ENCODE peak calls at places on chromosomes 11 and 22, in six cellular contexts. One of them, this sample, is unnamed.

GRCh38 chr22:17368144-17368726 is 1.0 kb upstream of the CECR2 start:
- DNase-seq in coronary artery: no peak
- DNase-seq in fibroblast of lung: no peak
- DNase-seq in left lung: no peak
- DNase-seq in cardiac fibroblast: no peak
- DNase-seq in A673: no peak
- DNase-seq in this sample: peak; percentile 85

GRCh38 chr11:74822187-74822586 is 73.5 kb downstream of the RNF169 start:
- DNase-seq in fibroblast of lung: peak; percentile 95
- DNase-seq in coronary artery: no peak
- DNase-seq in cardiac fibroblast: peak; percentile 80
- DNase-seq in A673: no peak
- DNase-seq in left lung: no peak
- DNase-seq in this sample: no peak

GRCh38 chr22:50091092-50091491 is 1.3 kb downstream of the MOV10L1 start:
- DNase-seq in A673: no peak
- DNase-seq in left lung: no peak
- DNase-seq in fibroblast of lung: no peak
- DNase-seq in coronary artery: no peak
- DNase-seq in cardiac fibroblast: no peak
- DNase-seq in this sample: no peak

GRCh38 chr11:65852508-65853248 is 5.3 kb downstream of the CFL1 start:
- DNase-seq in A673: peak; percentile 9
- DNase-seq in left lung: no peak
- DNase-seq in coronary artery: no peak
- DNase-seq in fibroblast of lung: no peak
- DNase-seq in cardiac fibroblast: no peak
- DNase-seq in this sample: no peak

GRCh38 chr11:40228671-40229070 is 1230.8 kb downstream of the LRRC4C start:
- DNase-seq in cardiac fibroblast: no peak
- DNase-seq in left lung: no peak
- DNase-seq in fibroblast of lung: no peak
- DNase-seq in A673: no peak
- DNase-seq in coronary artery: no peak
- DNase-seq in this sample: no peak

GRCh38 chr11:19766810-19767209 is 54.2 kb downstream of the NAV2 start:
- DNase-seq in cardiac fibroblast: no peak
- DNase-seq in A673: no peak
- DNase-seq in coronary artery: no peak
- DNase-seq in fibroblast of lung: no peak
- DNase-seq in left lung: no peak
- DNase-seq in this sample: no peak

GRCh38 chr11:109173504-109173903 is 248.5 kb upstream of the C11orf87 start:
- DNase-seq in cardiac fibroblast: no peak
- DNase-seq in fibroblast of lung: no peak
- DNase-seq in A673: no peak
- DNase-seq in coronary artery: no peak
- DNase-seq in left lung: no peak
- DNase-seq in this sample: no peak

GRCh38 chr22:33248927-33249326 is 190.7 kb upstream of the SYN3 start:
- DNase-seq in coronary artery: no peak
- DNase-seq in A673: no peak
- DNase-seq in fibroblast of lung: no peak
- DNase-seq in cardiac fibroblast: no peak
- DNase-seq in left lung: no peak
- DNase-seq in this sample: no peak

GRCh38 chr11:105211806-105212531 is 72.4 kb upstream of the CARD18 start:
- DNase-seq in cardiac fibroblast: peak; percentile 70
- DNase-seq in fibroblast of lung: peak; percentile 71
- DNase-seq in coronary artery: no peak
- DNase-seq in A673: no peak
- DNase-seq in left lung: no peak
- DNase-seq in this sample: no peak

GRCh38 chr11:69377029-69377952 is 83.3 kb downstream of the MYEOV start:
- DNase-seq in fibroblast of lung: no peak
- DNase-seq in A673: peak; percentile 44
- DNase-seq in coronary artery: no peak
- DNase-seq in left lung: peak; percentile 26
- DNase-seq in cardiac fibroblast: no peak
- DNase-seq in this sample: no peak

GRCh38 chr22:32480238-32480637 is 5.6 kb downstream of the FBXO7 start:
- DNase-seq in cardiac fibroblast: no peak
- DNase-seq in fibroblast of lung: no peak
- DNase-seq in left lung: no peak
- DNase-seq in A673: no peak
- DNase-seq in coronary artery: no peak
- DNase-seq in this sample: no peak

GRCh38 chr22:29306830-29307657 is 594 bp downstream of the GAS2L1 start:
- DNase-seq in cardiac fibroblast: peak; percentile 70
- DNase-seq in fibroblast of lung: peak; percentile 70
- DNase-seq in coronary artery: peak; percentile 73
- DNase-seq in left lung: peak; percentile 82
- DNase-seq in A673: peak; percentile 91
- DNase-seq in this sample: peak; percentile 90

GRCh38 chr22:25898707-25899365 is 156.8 kb downstream of the MYO18B start:
- DNase-seq in fibroblast of lung: no peak
- DNase-seq in A673: peak; percentile 23
- DNase-seq in cardiac fibroblast: peak; percentile 4
- DNase-seq in coronary artery: no peak
- DNase-seq in left lung: no peak
- DNase-seq in this sample: no peak

GRCh38 chr11:8289426-8290047 is 25.9 kb upstream of the LMO1 start:
- DNase-seq in coronary artery: peak; percentile 56
- DNase-seq in left lung: no peak
- DNase-seq in cardiac fibroblast: no peak
- DNase-seq in A673: no peak
- DNase-seq in fibroblast of lung: no peak
- DNase-seq in this sample: no peak

GRCh38 chr11:57203359-57203758 is 21.6 kb downstream of the LRRC55 start:
- DNase-seq in A673: no peak
- DNase-seq in coronary artery: no peak
- DNase-seq in cardiac fibroblast: no peak
- DNase-seq in left lung: no peak
- DNase-seq in fibroblast of lung: peak; percentile 85
- DNase-seq in this sample: no peak

GRCh38 chr22:50282361-50283144 is 12.4 kb upstream of the MAPK11 start:
- DNase-seq in A673: peak; percentile 55
- DNase-seq in cardiac fibroblast: peak; percentile 58
- DNase-seq in coronary artery: no peak
- DNase-seq in left lung: peak; percentile 82
- DNase-seq in fibroblast of lung: peak; percentile 48
- DNase-seq in this sample: no peak

GRCh38 chr11:24637520-24637919 is 140.7 kb downstream of the LUZP2 start:
- DNase-seq in cardiac fibroblast: no peak
- DNase-seq in coronary artery: no peak
- DNase-seq in fibroblast of lung: no peak
- DNase-seq in A673: no peak
- DNase-seq in left lung: no peak
- DNase-seq in this sample: no peak

GRCh38 chr11:1920128-1920908 is 815 bp downstream of the TNNT3 start:
- DNase-seq in A673: no peak
- DNase-seq in cardiac fibroblast: no peak
- DNase-seq in coronary artery: no peak
- DNase-seq in left lung: peak; percentile 25
- DNase-seq in fibroblast of lung: no peak
- DNase-seq in this sample: no peak

GRCh38 chr11:13184295-13184794 is 93.2 kb upstream of the BMAL1 start:
- DNase-seq in fibroblast of lung: no peak
- DNase-seq in left lung: no peak
- DNase-seq in cardiac fibroblast: no peak
- DNase-seq in coronary artery: no peak
- DNase-seq in A673: no peak
- DNase-seq in this sample: no peak

GRCh38 chr11:12235945-12236743 is 125.8 kb downstream of the MICAL2 start:
- DNase-seq in fibroblast of lung: peak; percentile 80
- DNase-seq in A673: peak; percentile 67
- DNase-seq in coronary artery: no peak
- DNase-seq in cardiac fibroblast: peak; percentile 77
- DNase-seq in left lung: peak; percentile 58
- DNase-seq in this sample: no peak

GRCh38 chr11:106399075-106399500 is 321.6 kb downstream of the AASDHPPT start:
- DNase-seq in fibroblast of lung: peak; percentile 100
- DNase-seq in cardiac fibroblast: peak; percentile 100
- DNase-seq in left lung: peak; percentile 68
- DNase-seq in coronary artery: peak; percentile 78
- DNase-seq in A673: peak; percentile 83
- DNase-seq in this sample: no peak

GRCh38 chr22:46881373-46882118 is 119.1 kb downstream of the TBC1D22A start:
- DNase-seq in fibroblast of lung: peak; percentile 26
- DNase-seq in left lung: no peak
- DNase-seq in A673: no peak
- DNase-seq in coronary artery: no peak
- DNase-seq in cardiac fibroblast: peak; percentile 46
- DNase-seq in this sample: no peak

GRCh38 chr22:39498802-39499201 is 3.3 kb upstream of the MIEF1 start:
- DNase-seq in coronary artery: no peak
- DNase-seq in fibroblast of lung: no peak
- DNase-seq in A673: no peak
- DNase-seq in left lung: no peak
- DNase-seq in cardiac fibroblast: no peak
- DNase-seq in this sample: no peak

GRCh38 chr11:29243616-29244015 is 773.2 kb downstream of the KCNA4 start:
- DNase-seq in A673: no peak
- DNase-seq in coronary artery: no peak
- DNase-seq in left lung: no peak
- DNase-seq in cardiac fibroblast: peak; percentile 10
- DNase-seq in fibroblast of lung: no peak
- DNase-seq in this sample: no peak

GRCh38 chr11:122177238-122177637 is 61.2 kb upstream of the BLID start:
- DNase-seq in left lung: no peak
- DNase-seq in coronary artery: no peak
- DNase-seq in cardiac fibroblast: no peak
- DNase-seq in fibroblast of lung: no peak
- DNase-seq in A673: no peak
- DNase-seq in this sample: no peak

DNA sequence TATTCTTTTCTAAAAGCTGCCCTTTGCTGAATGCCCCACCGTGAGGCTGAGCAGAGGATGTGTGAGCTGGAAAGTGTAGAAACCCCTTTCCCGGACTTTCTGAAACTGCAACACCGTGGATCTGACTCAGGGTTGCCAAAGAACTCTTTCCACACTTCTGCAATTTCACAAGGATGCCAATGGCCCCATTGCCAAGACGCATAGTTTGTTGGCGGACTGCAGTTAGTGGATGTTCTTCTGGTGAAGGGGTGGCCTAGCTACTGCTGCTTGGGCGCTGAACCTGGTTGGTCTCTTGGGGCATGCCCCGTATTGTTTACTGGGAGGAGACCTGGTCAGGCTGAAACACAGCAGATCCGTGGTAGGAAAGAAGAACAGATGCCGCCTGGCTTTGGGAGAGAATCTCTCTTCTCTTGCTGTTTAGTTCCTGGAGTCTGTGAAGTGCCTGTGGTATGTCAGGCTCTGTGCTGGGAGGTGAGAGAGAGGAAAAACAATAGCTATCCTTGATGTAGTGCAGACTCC is 26.7 kb downstream of the CD82 start:
- DNase-seq in coronary artery: peak; percentile 92
- DNase-seq in fibroblast of lung: peak; percentile 79
- DNase-seq in A673: no peak
- DNase-seq in cardiac fibroblast: peak; percentile 79
- DNase-seq in left lung: no peak
- DNase-seq in this sample: no peak
- TF ChIP-seq CTCF in coronary artery: no peak
- TF ChIP-seq CTCF in fibroblast of lung: no peak
- TF ChIP-seq CTCF in A673: no peak
- TF ChIP-seq CTCF in cardiac fibroblast: no peak
- TF ChIP-seq CTCF in left lung: no peak
- TF ChIP-seq CTCF in this sample: no peak

DNA sequence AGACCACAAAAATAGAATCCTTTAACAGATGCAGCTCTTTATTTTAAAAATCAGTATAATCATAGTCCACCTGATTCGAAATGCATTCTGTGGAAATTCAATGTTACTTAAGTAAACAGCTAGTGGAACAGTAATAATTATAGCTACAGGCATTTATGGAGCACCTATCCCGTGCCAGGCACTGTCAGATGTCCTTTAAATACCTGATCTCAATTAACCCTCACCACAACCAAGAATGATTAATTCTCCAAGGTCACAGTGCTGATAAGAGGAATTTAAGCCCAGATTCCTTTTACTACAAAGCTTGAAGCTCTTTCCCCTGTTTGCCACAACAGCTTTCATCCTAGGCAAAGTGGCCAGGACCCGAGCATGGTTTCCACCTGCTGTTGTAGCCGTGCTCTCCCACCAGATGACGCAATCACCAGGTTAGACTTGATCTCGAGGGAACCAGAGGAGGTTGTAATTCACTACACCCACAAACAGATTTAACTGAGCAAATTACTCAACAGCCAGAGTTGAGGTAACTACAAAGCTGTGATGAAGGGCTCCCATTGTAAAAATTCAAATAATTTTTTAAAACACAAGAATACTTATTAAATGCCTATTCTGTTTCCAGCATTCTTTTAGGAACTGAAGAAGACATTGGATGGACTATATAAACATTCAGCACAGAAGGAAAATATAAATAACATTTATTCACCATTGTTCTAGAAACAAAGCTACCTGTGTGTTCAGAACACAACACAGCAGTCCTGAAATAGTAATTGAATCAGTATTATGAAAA is 10.3 kb downstream of the PRDM10 start:
- DNase-seq in cardiac fibroblast: peak; percentile 28
- DNase-seq in A673: no peak
- DNase-seq in coronary artery: no peak
- DNase-seq in fibroblast of lung: peak; percentile 8
- DNase-seq in left lung: no peak
- DNase-seq in this sample: no peak
- TF ChIP-seq CTCF in cardiac fibroblast: no peak
- TF ChIP-seq CTCF in A673: no peak
- TF ChIP-seq CTCF in coronary artery: no peak
- TF ChIP-seq CTCF in fibroblast of lung: no peak
- TF ChIP-seq CTCF in left lung: no peak
- TF ChIP-seq CTCF in this sample: no peak

DNA sequence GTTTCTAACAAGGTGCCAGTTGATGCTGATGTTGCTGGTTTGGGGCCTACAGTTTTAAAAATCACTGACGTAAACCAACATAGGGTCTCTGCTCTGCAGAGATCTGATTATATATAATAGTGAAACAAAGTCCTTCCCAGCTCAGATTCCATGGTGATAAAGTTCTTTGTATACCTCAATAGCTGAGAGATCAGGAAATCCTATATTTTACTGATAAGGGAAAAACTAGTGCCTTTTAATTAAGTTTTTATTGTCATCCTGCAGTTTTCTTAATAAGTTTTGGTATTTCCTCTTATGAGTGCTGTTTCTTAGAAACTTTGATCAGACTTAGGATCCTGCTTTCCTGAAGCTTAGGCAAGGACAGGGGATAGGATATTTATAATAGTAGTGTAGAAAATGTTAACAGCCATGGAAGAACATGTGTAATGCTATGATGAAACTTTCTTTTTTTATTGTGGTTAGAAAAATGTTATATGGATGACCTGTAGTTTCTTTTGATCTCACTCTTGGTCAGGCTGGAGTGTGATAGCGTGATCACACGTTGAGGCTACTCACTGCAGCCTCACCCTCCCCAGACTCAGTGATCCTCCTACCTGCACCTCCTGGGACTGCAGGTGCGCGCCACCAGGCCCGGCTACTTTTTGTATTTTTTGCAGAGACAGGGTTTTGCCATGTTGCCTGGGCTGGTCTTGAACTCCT is 14.1 kb downstream of the CAPRIN1 start:
- DNase-seq in fibroblast of lung: peak; percentile 41
- DNase-seq in left lung: no peak
- DNase-seq in coronary artery: no peak
- DNase-seq in cardiac fibroblast: peak; percentile 33
- DNase-seq in A673: peak; percentile 64
- DNase-seq in this sample: no peak
- TF ChIP-seq CTCF in fibroblast of lung: peak; percentile 6
- TF ChIP-seq CTCF in left lung: no peak
- TF ChIP-seq CTCF in coronary artery: no peak
- TF ChIP-seq CTCF in cardiac fibroblast: no peak
- TF ChIP-seq CTCF in A673: peak; percentile 26
- TF ChIP-seq CTCF in this sample: no peak

GRCh38 chr11:62627718-62628117 is 5.9 kb upstream of the B3GAT3 start:
- DNase-seq in left lung: no peak
- DNase-seq in cardiac fibroblast: no peak
- DNase-seq in coronary artery: no peak
- DNase-seq in fibroblast of lung: no peak
- DNase-seq in A673: no peak
- DNase-seq in this sample: no peak
- TF ChIP-seq CTCF in left lung: no peak
- TF ChIP-seq CTCF in cardiac fibroblast: no peak
- TF ChIP-seq CTCF in coronary artery: no peak
- TF ChIP-seq CTCF in fibroblast of lung: no peak
- TF ChIP-seq CTCF in A673: peak; percentile 11
- TF ChIP-seq CTCF in this sample: no peak

This sample was measured in nephron progenitor cell.